ENCODE peak calls at places on chromosomes 3 and 15, in seven cellular contexts. J, B, Y, X, N, R and T are unnamed samples.

GRCh38 chr3:158709666-158710083 is 22.6 kb downstream of the RARRES1 start:
- DNase-seq in N (no peak), Y (no peak), X (peak; percentile 54), J (no peak), B (peak; percentile 18), R (no peak), T (no peak)

GRCh38 chr3:16502347-16502908 is 11.1 kb downstream of the RFTN1 start:
- DNase-seq in R (no peak), Y (no peak), N (no peak), B (no peak), J (no peak), X (no peak), T (no peak)

GRCh38 chr3:173744479-173744878 is 346.9 kb downstream of the NLGN1 start:
- DNase-seq in R (no peak), B (no peak), X (no peak), J (no peak), N (no peak), Y (no peak), T (no peak)

GRCh38 chr3:126291537-126291936 is 65.7 kb downstream of the KLF15 start:
- DNase-seq in R (no peak), Y (no peak), J (no peak), B (no peak), N (no peak), X (no peak), T (no peak)

GRCh38 chr3:17157713-17158112 is 273.0 kb downstream of the PLCL2 start:
- DNase-seq in X (peak; percentile 27), R (no peak), J (no peak), B (no peak), N (no peak), Y (peak; percentile 20), T (no peak)

GRCh38 chr3:23728651-23729117 is 77.1 kb upstream of the UBE2E1 start:
- DNase-seq in Y (no peak), N (no peak), B (no peak), R (no peak), X (no peak), J (no peak), T (no peak)

GRCh38 chr3:38163117-38163870 is 2.0 kb upstream of the OXSR1 start:
- DNase-seq in J (no peak), N (no peak), B (no peak), R (no peak), X (peak; percentile 53), Y (peak; percentile 19), T (peak; percentile 68)

GRCh38 chr3:119679874-119680273 is 2.7 kb upstream of the COX17 start:
- DNase-seq in Y (no peak), N (no peak), J (no peak), B (no peak), X (no peak), R (no peak), T (peak; percentile 7)

GRCh38 chr15:43204016-43204901 is 16.6 kb downstream of the EPB42 start:
- DNase-seq in X (peak; percentile 50), Y (peak; percentile 46), J (no peak), N (peak; percentile 41), B (peak; percentile 62), R (no peak), T (peak; percentile 60)

GRCh38 chr3:15289661-15290060 is 42.7 kb downstream of the SH3BP5 start:
- DNase-seq in J (no peak), B (no peak), N (no peak), Y (no peak), R (no peak), X (no peak), T (no peak)

DNA sequence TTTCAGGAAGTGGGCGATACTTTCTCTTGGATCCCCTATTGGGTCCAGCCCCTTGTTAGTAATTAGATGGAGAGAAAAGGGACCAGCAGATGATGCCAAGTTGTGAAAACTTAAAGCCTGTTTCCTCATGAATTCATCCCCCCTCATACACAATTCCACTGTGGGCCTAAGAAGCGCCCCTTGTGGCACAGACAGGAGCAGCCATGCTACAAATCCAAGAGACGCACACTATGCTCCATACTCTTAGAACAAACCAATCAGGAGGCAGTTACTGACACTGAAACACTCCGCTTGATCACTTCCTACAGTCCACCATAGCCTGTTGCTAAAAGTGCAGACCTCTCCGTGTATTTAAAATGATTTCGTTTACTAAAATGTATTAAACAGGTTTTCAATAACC is 111.3 kb upstream of the ARRDC4 start:
- DNase-seq in N (no peak), J (no peak), Y (no peak), X (peak; percentile 7), B (no peak), R (no peak), T (no peak)
- TF ChIP-seq CTCF in N (no peak), J (peak; percentile 14), Y (no peak), X (no peak), B (peak; percentile 35), R (no peak), T (peak; percentile 12)

DNA sequence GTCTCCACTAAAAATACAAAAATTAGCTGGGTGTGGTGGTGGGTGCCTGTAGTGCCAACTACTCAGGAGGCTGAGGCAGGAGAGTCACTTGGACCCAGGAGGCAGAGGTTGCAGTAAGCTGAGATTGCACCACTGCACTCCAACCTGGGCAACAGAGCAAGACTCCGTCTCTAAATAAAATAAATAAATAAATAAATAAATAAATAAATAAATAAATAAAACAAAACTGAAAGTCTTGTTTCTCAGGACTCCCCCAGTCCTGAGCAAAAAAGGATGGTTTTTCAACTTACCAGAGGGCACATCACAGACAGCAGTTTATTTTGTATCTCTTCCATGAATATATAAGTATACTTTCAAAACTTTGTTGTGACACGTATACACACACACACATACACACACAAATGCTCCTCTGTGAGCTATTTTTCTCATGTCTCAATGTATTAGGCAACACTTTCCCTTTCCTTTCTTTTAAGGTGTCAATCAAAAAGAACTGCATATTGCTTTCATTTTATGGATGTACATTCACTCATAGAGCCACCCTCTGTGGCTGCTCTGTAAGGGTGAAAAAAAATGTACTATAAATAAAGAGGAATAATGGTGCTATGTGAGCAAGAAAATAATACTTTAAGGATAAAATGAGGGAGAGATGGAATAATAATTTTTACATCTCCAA is 54.8 kb upstream of the MITF start:
- DNase-seq in X (no peak), B (no peak), R (no peak), Y (no peak), J (no peak), N (no peak), T (no peak)
- TF ChIP-seq CTCF in X (no peak), B (no peak), R (no peak), Y (no peak), J (no peak), N (no peak), T (no peak)

DNA sequence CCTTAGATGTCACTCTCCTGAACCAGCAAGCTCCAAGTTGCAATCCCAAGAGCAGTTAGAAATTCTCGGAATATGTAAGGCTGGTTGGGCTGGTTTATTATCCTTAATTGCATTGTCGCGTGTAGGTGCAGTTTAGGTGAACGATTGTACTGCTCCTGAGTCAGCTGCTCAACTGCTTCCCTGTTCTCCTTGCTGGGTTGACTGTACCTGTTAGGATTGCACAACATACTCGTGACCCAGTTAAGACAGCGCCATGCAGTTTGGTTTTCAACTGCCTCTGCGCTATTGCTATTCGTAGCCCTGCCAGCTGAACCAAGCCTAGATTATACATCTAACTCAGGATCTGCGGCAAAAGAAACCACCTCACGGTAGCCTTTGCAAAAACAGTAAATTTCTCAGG is 41.0 kb downstream of the BCL2L10 start:
- DNase-seq in B (no peak), X (no peak), J (no peak), Y (peak; percentile 66), N (no peak), R (peak; percentile 57), T (no peak)
- TF ChIP-seq CTCF in B (no peak), X (no peak), J (no peak), Y (no peak), N (no peak), R (no peak), T (no peak)

DNA sequence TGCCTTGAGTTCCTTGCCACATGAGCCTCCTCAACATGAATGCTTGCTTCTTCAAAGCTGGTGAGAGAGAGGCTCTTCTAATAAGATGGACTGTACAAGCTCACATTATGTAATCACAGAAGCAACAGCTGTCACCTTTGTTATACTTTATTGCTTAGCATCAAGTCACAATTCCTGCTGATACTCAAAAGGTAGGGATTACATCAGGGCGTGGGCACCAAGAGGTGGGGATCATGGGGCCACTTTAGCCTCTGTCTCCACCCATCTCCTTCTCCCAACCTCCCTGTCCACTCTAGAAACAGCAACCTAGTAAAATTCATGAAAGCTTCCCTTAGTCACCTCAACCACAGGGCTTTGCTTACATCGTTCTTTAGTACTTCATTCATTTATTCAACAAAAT is 95.9 kb downstream of the FAM43A start:
- DNase-seq in J (no peak), B (no peak), X (no peak), Y (no peak), N (no peak), R (no peak), T (no peak)
- TF ChIP-seq CTCF in J (no peak), B (no peak), X (no peak), Y (no peak), N (no peak), R (no peak), T (no peak)

GRCh38 chr15:86213420-86213819 is 133.7 kb downstream of the AGBL1 start:
- DNase-seq in X (no peak), Y (no peak), B (no peak), N (no peak), J (no peak), R (no peak), T (no peak)
- TF ChIP-seq CTCF in X (no peak), Y (no peak), B (peak; percentile 13), N (peak; percentile 15), J (peak; percentile 30), R (no peak), T (no peak)

DNA sequence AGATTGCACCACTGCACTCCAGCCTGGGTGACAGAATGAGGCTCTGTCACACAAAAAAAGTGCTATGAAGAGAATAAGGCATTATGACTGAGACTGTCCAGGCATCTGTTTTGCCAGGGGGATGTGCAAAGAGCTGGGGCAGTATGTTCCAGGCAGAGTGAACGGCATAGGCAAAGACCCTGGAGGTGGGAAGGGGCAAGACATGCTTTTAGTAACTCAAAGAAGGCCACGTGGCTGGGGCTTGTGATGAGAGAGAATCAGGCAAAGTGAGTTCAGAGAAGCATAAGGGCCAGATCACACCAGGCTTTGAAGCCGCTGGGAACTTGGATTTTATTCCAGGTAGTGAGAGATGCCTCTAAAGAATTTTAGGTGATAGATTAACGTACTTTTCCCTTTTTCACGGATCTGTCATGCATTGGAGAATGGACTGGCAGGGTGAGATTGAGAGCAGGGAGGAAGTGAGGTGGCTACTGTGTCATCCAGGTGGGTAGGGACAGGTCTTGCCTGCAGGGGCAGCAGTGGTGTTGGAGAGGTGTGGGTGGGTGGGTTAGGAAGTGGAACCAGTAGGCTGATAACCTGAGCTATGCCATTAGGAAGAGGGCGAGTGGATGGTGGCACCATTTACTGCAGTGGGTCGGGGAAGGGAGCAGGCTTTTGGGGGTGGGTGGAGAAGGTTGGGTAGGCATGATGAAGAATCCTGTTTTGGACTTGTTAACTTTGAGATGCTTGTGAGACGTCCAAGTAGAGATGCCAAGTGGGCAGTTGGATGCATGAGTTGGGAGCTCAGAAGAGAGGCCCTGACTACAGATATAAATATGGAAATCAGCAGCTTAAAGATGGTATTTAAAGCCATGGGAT is 31.6 kb downstream of the ATP2B2 start:
- DNase-seq in J (no peak), R (no peak), B (no peak), N (no peak), Y (no peak), X (no peak), T (no peak)
- TF ChIP-seq CTCF in J (no peak), R (no peak), B (no peak), N (no peak), Y (no peak), X (no peak), T (no peak)

GRCh38 chr3:109228391-109229080 is 87.8 kb downstream of the DPPA2 start:
- DNase-seq in Y (no peak), B (no peak), X (no peak), J (no peak), R (no peak), N (no peak), T (no peak)

GRCh38 chr3:109224333-109224732 is 87.8 kb downstream of the C3orf85 start:
- DNase-seq in R (no peak), J (no peak), N (no peak), B (no peak), X (peak; percentile 46), Y (peak; percentile 67), T (no peak)
- TF ChIP-seq CTCF in R (no peak), J (peak; percentile 17), N (no peak), B (peak; percentile 25), X (peak; percentile 49), Y (peak; percentile 68), T (peak; percentile 46)